ENCODE peak calls at places on chromosomes 16 and 17, in eight cellular contexts. N is A549; S is pancreas; U is CD4-positive, alpha-beta T cell; T is Panc1; Z is HFFc6; A is neural crest cell; Q is natural killer cell. C is an unnamed sample.

GRCh38 chr16:4450921-4451619 is 23.4 kb downstream of the NMRAL1 start:
- DNase-seq in S (no peak), N (no peak), U (no peak), A (no peak), T (no peak), Q (no peak), Z (no peak), C (no peak)

GRCh38 chr17:44170499-44171201 is at the start of gene ASB16:
- DNase-seq in S (peak; percentile 77), Q (no peak), A (no peak), N (no peak), U (no peak), T (no peak), Z (peak; percentile 16), C (no peak)

GRCh38 chr17:75619506-75620431 is 13.5 kb upstream of the SMIM5 start:
- DNase-seq in T (no peak), A (peak; percentile 70), N (peak; percentile 70), S (no peak), Q (no peak), U (no peak), Z (peak; percentile 13), C (no peak)

GRCh38 chr16:12262454-12263180 is 286.1 kb downstream of the SNX29 start:
- DNase-seq in Z (no peak), S (no peak), U (no peak), N (peak; percentile 19), A (no peak), T (no peak), Q (no peak), C (no peak)

GRCh38 chr16:1532081-1532760 is 1.2 kb upstream of the TMEM204 start:
- DNase-seq in Z (peak; percentile 3), N (no peak), A (no peak), S (no peak), Q (no peak), U (no peak), T (no peak), C (no peak)

GRCh38 chr17:48754500-48755261 is 26.1 kb upstream of the HOXB13 start:
- DNase-seq in Q (no peak), Z (no peak), A (no peak), T (no peak), U (no peak), S (no peak), N (no peak), C (no peak)

GRCh38 chr17:9256944-9257629 is 235.8 kb downstream of the NTN1 start:
- DNase-seq in A (no peak), Z (peak; percentile 12), T (peak; percentile 47), U (no peak), N (no peak), Q (no peak), S (no peak), C (no peak)

GRCh38 chr17:31533546-31534155 is 142.2 kb downstream of the RAB11FIP4 start:
- DNase-seq in Q (no peak), A (peak; percentile 27), T (no peak), U (no peak), Z (peak; percentile 61), S (no peak), N (peak; percentile 45), C (no peak)

GRCh38 chr16:57945740-57946138 is 25.2 kb downstream of the CNGB1 start:
- DNase-seq in Q (no peak), S (no peak), Z (no peak), U (no peak), N (no peak), A (no peak), T (no peak), C (no peak)

GRCh38 chr17:41178843-41179616 is 1.0 kb upstream of the KRTAP4-2 start:
- DNase-seq in S (no peak), N (no peak), T (no peak), Z (peak; percentile 15), Q (no peak), U (no peak), A (no peak), C (no peak)
- TF ChIP-seq CTCF in S (no peak), N (no peak), T (no peak), Z (no peak), Q (no peak), U (no peak), A (no peak), C (no peak)

GRCh38 chr17:309361-309888 is 43.2 kb downstream of the RPH3AL start:
- DNase-seq in N (peak; percentile 57), A (peak; percentile 71), U (no peak), Z (no peak), T (no peak), S (peak; percentile 50), Q (no peak), C (no peak)
- TF ChIP-seq CTCF in N (peak; percentile 34), A (peak; percentile 77), U (no peak), Z (peak; percentile 80), T (no peak), S (peak; percentile 6), Q (peak; percentile 30), C (peak; percentile 94)

DNA sequence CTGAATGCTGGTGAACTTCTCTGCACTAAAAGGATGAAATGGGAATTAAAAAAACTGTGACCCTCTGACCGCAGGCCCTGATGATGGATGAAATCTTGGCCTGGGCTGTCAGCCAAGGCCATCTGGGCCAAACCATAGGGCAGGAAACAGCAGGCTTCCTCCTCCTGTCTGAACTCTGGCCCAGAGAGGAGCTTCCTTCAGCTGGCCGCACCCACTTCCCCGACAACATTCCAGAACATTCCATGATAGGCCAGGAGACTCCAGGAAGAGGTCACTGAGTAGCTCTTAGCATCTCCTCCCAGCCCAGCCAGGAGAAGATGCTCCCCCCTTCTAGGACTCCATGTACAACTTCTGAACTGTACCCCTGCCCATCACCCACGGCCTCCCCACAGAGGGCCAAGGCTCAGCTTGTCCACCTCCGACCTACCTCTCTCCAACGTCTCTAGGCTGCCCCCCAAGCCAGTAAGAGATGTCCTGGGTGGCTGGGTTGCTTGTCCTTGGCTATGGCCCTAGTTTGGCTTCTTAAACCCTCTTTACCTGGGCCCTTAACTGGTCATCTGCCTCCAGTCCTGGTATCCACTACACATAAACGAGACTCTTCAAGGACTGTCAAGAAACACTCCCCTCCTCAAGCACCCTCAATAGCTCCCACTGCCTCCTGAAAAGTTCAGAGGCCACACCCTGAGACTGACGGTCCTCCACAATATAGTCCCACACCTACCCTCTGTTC is 1.7 kb downstream of the RPH3AL start:
- DNase-seq in Q (no peak), U (no peak), Z (peak; percentile 20), N (peak; percentile 96), S (peak; percentile 67), T (no peak), A (no peak), C (peak; percentile 49)
- TF ChIP-seq CTCF in Q (no peak), U (no peak), Z (no peak), N (no peak), S (no peak), T (no peak), A (no peak), C (no peak)

GRCh38 chr16:31333686-31334649 is 21.0 kb upstream of the ITGAX start:
- DNase-seq in U (no peak), A (no peak), Z (peak; percentile 31), T (peak; percentile 27), N (peak; percentile 73), S (no peak), Q (no peak), C (peak; percentile 37)
- TF ChIP-seq CTCF in U (peak; percentile 32), A (peak; percentile 45), Z (peak; percentile 35), T (peak; percentile 50), N (peak; percentile 51), S (no peak), Q (peak; percentile 21), C (peak; percentile 51)

DNA sequence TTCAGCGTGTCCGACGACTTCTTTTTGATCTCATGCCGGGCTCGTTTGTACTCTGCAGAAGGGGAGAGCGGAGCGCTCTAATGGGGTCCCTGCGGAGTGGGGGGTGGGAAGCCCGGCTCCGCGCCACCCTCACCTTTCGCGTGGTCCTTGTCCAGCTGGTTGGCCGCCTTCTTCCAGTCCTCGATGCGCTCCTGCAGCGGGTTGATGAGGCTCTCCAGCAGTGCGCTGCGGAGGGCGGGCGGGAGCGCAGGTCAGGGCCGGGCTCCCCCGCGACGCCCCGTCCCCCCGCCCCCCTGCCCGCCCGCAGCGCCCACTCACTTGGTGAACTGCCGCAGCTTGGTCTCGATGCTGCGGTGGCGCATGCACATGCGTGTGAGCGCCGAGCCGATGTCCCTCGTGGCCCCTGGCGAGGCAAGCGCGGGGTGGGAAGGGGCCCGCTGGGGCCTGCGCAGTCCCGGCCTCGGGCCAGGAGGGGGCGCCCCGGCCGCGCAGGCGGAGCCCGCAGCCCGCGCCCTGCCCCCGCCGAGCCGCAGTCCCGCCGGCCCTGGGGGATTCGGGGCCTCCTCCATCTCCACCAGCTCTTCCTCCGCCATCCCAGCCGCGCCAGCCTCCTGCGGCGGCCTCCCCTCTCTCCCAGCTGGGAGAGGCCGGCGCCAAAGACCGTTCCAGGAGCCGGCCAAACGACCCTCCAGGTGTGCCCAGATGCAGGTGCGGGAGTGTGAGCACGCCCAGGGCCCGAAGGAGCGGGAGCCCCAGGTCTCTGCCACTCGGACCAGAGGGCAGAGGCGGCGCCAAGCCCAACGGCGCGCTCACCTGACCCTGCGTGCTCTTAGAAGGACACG is 6.0 kb downstream of the MTSS2 start:
- DNase-seq in A (no peak), S (peak; percentile 58), U (no peak), T (no peak), Z (no peak), N (no peak), Q (no peak), C (no peak)
- TF ChIP-seq CTCF in A (peak; percentile 64), S (no peak), U (no peak), T (peak; percentile 75), Z (peak; percentile 43), N (peak; percentile 80), Q (no peak), C (peak; percentile 73)

DNA sequence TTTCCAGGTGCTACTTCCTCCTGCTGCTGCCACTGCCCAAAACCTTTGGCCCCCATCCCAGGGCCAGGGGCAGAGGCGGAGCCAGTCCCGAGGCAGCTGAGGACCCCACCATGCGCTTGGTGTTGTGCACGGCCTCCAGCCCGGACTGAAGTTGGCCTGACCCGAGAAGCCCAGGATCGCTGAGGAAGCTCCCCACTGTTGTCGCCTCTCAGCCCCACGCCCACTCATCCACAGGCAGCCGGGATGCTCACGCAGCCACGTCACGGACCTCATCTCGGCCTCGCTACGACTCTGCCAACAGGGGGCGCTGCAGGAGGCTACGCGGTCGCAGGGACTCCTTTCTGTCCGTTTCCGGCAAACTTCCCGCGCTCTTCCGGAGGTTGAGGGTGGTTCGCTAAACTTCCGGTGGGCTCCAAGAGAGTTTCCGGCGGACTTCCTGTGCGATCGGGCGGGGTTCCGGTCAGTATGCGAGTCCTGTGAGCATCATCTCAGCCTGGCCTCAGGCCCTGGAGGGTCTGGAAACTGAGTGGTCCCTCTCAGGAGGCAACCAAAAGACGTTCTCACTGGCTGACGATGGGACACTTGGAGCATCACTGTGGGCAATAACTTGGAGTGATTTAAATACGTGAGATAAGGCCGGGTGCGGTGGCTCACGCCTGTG is 12.4 kb downstream of the ZG16B start:
- DNase-seq in Z (no peak), A (peak; percentile 32), S (peak; percentile 72), Q (peak; percentile 74), U (peak; percentile 60), T (no peak), N (peak; percentile 51), C (peak; percentile 73)
- TF ChIP-seq CTCF in Z (peak; percentile 71), A (peak; percentile 53), S (peak; percentile 17), Q (peak; percentile 91), U (peak; percentile 66), T (no peak), N (peak; percentile 39), C (peak; percentile 66)

C was measured in type B pancreatic cell.